ENCODE peak calls at places on chromosomes 6 and 20, in six cellular contexts. H is neural progenitor cell, Q is psoas muscle, J is HepG2, A is sigmoid colon, Z is tibial nerve. N is an unnamed sample.

GRCh38 chr6:115004982-115005381 is 662.2 kb upstream of the HS3ST5 start:
- DNase-seq in H (peak; percentile 2), Q (no peak), J (no peak), A (no peak), Z (no peak), N (no peak)

GRCh38 chr6:39881851-39882566 is 52.3 kb downstream of the MOCS1 start:
- DNase-seq in H (no peak), Q (no peak), J (no peak), A (peak; percentile 60), Z (peak; percentile 36), N (no peak)

GRCh38 chr6:113858067-113858604 is 991 bp downstream of the MARCKS start:
- DNase-seq in H (peak; percentile 69), Q (peak; percentile 38), J (no peak), A (peak; percentile 78), Z (peak; percentile 63), N (peak; percentile 63)

GRCh38 chr6:42385339-42385738 is 66.4 kb downstream of the TRERF1 start:
- DNase-seq in H (no peak), Q (no peak), J (no peak), A (no peak), Z (no peak), N (no peak)

GRCh38 chr6:169583867-169584541 is 117.8 kb downstream of the WDR27 start:
- DNase-seq in H (no peak), Q (no peak), J (no peak), A (no peak), Z (no peak), N (no peak)

GRCh38 chr6:139433647-139434419 is 59.4 kb upstream of the CITED2 start:
- DNase-seq in H (no peak), Q (no peak), J (peak; percentile 11), A (no peak), Z (no peak), N (no peak)

GRCh38 chr6:108452725-108453195 is 108.0 kb upstream of the FOXO3 start:
- DNase-seq in H (peak; percentile 52), Q (no peak), J (no peak), A (no peak), Z (no peak), N (no peak)

GRCh38 chr20:22490287-22491187 is 93.8 kb downstream of the FOXA2 start:
- DNase-seq in H (peak; percentile 86), Q (no peak), J (peak; percentile 100), A (peak; percentile 50), Z (no peak), N (peak; percentile 84)

GRCh38 chr6:136326038-136326561 is 36.5 kb upstream of the BCLAF1 start:
- DNase-seq in H (no peak), Q (no peak), J (peak; percentile 18), A (no peak), Z (no peak), N (no peak)

GRCh38 chr20:17933711-17934110 is 34.9 kb downstream of the SNX5 start:
- DNase-seq in H (peak; percentile 13), Q (no peak), J (peak; percentile 69), A (no peak), Z (no peak), N (no peak)

GRCh38 chr20:24100370-24101011 is 111.9 kb upstream of the GGTLC1 start:
- DNase-seq in H (peak; percentile 80), Q (peak; percentile 36), J (peak; percentile 70), A (no peak), Z (peak; percentile 47), N (no peak)

GRCh38 chr6:29968130-29968529 is 25.8 kb downstream of the HLA-A start:
- DNase-seq in H (no peak), Q (no peak), J (peak; percentile 35), A (no peak), Z (no peak), N (no peak)

GRCh38 chr6:16974387-16974673 is 127.5 kb upstream of the STMND1 start:
- DNase-seq in H (no peak), Q (no peak), J (no peak), A (no peak), Z (no peak), N (no peak)

GRCh38 chr20:20824924-20825584 is 112.6 kb upstream of the RALGAPA2 start:
- DNase-seq in H (peak; percentile 75), Q (peak; percentile 38), J (peak; percentile 70), A (peak; percentile 68), Z (peak; percentile 38), N (peak; percentile 78)

GRCh38 chr20:5710551-5710950 is 39.6 kb upstream of the SHLD1 start:
- DNase-seq in H (no peak), Q (no peak), J (no peak), A (no peak), Z (no peak), N (no peak)

GRCh38 chr6:26124550-26125014 is 37.4 kb downstream of the HFE start:
- DNase-seq in H (no peak), Q (no peak), J (no peak), A (no peak), Z (peak; percentile 28), N (no peak)

GRCh38 chr6:45560421-45560820 is 182.7 kb upstream of the SUPT3H start:
- DNase-seq in H (no peak), Q (no peak), J (no peak), A (no peak), Z (no peak), N (no peak)

GRCh38 chr6:35611235-35611634 is 77.5 kb downstream of the FKBP5 start:
- DNase-seq in H (no peak), Q (no peak), J (no peak), A (no peak), Z (no peak), N (no peak)

GRCh38 chr20:61437280-61438206 is 185.5 kb downstream of the CDH4 start:
- DNase-seq in H (peak; percentile 82), Q (no peak), J (no peak), A (no peak), Z (no peak), N (no peak)

GRCh38 chr6:163667372-163668060 is 253.0 kb downstream of the QKI start:
- DNase-seq in H (no peak), Q (no peak), J (no peak), A (peak; percentile 74), Z (peak; percentile 83), N (no peak)

GRCh38 chr20:10495173-10495572 is 60.1 kb downstream of the SLX4IP start:
- DNase-seq in H (no peak), Q (no peak), J (no peak), A (no peak), Z (no peak), N (no peak)

GRCh38 chr6:157989541-157990289 is 8.1 kb downstream of the SYNJ2 start:
- DNase-seq in H (no peak), Q (peak; percentile 78), J (no peak), A (peak; percentile 90), Z (no peak), N (peak; percentile 68)

GRCh38 chr20:7275628-7276237 is 508.2 kb downstream of the BMP2 start:
- DNase-seq in H (no peak), Q (no peak), J (no peak), A (no peak), Z (peak; percentile 9), N (no peak)

GRCh38 chr6:39576556-39577303 is 148.5 kb downstream of the KIF6 start:
- DNase-seq in H (no peak), Q (no peak), J (no peak), A (no peak), Z (no peak), N (no peak)

GRCh38 chr6:12288844-12289654 is 1.1 kb upstream of the EDN1 start:
- DNase-seq in H (peak; percentile 80), Q (no peak), J (peak; percentile 18), A (no peak), Z (peak; percentile 79), N (no peak)

GRCh38 chr6:12288211-12288618 is 1.9 kb upstream of the EDN1 start:
- DNase-seq in H (no peak), Q (peak; percentile 13), J (no peak), A (no peak), Z (no peak), N (peak; percentile 71)

GRCh38 chr6:12291083-12291784 is 1.1 kb downstream of the EDN1 start:
- DNase-seq in H (peak; percentile 60), Q (no peak), J (no peak), A (no peak), Z (no peak), N (no peak)

GRCh38 chr6:12290490-12290820 is 294 bp downstream of the EDN1 start:
- DNase-seq in H (no peak), Q (no peak), J (no peak), A (no peak), Z (no peak), N (no peak)

DNA sequence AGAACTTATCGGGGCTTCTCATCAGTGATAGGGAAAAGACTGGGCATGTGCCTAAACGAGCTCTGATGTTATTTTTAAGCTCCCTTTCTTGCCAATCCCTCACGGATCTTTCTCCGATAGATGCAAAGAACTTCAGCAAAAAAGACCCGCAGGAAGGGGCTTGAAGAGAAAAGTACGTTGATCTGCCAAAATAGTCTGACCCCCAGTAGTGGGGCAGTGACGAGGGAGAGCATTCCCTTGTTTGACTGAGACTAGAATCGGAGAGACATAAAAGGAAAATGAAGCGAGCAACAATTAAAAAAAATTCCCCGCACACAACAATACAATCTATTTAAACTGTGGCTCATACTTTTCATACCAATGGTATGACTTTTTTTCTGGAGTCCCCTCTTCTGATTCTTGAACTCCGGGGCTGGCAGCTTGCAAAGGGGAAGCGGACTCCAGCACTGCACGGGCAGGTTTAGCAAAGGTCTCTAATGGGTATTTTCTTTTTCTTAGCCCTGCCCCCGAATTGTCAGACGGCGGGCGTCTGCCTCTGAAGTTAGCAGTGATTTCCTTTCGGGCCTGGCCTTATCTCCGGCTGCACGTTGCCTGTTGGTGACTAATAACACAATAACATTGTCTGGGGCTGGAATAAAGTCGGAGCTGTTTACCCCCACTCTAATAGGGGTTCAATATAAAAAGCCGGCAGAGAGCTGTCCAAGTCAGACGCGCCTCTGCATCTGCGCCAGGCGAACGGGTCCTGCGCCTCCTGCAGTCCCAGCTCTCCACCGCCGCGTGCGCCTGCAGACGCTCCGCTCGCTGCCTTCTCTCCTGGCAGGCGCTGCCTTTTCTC is at the start of gene EDN1:
- DNase-seq in H (peak; percentile 95), Q (peak; percentile 69), J (peak; percentile 57), A (peak; percentile 85), Z (peak; percentile 60), N (peak; percentile 91)
- TF ChIP-seq CTCF in H (peak; percentile 55), Q (peak; percentile 34), J (peak; percentile 76), A (peak; percentile 47), Z (peak; percentile 50), N (peak; percentile 57)

GRCh38 chr6:90533615-90534336 is 53.1 kb downstream of the MAP3K7 start:
- DNase-seq in H (no peak), Q (no peak), J (no peak), A (no peak), Z (no peak), N (no peak)
- H3K36me3 ChIP-seq in H (peaks cover 11% of the 10 kb centered on the region), Q (peaks cover 4% of the 10 kb centered on the region), J (peaks cover 3% of the 10 kb centered on the region), A (no peaks in the 10 kb centered on the region), Z (no peaks in the 10 kb centered on the region), N (peaks cover 26% of the 10 kb centered on the region)

GRCh38 chr6:131400054-131400781 is 172.8 kb upstream of the ARG1 start:
- DNase-seq in H (no peak), Q (no peak), J (peak; percentile 21), A (no peak), Z (no peak), N (no peak)
- TF ChIP-seq CTCF in H (no peak), Q (no peak), J (no peak), A (no peak), Z (no peak), N (no peak)

GRCh38 chr20:58676161-58676560 is 16.4 kb upstream of the NPEPL1 start:
- DNase-seq in H (no peak), Q (no peak), J (no peak), A (no peak), Z (no peak), N (no peak)
- H3K36me3 ChIP-seq in H (peaks cover 7% of the 10 kb centered on the region), Q (peaks cover 5% of the 10 kb centered on the region), J (peaks cover 27% of the 10 kb centered on the region), A (peaks cover 56% of the 10 kb centered on the region), Z (no peaks in the 10 kb centered on the region), N (peaks cover 93% of the 10 kb centered on the region)

GRCh38 chr6:77740380-77740779 is 87.5 kb downstream of the MEI4 start:
- DNase-seq in H (no peak), Q (no peak), J (peak; percentile 18), A (no peak), Z (no peak), N (no peak)
- TF ChIP-seq CTCF in H (peak; percentile 44), Q (no peak), J (peak; percentile 49), A (no peak), Z (no peak), N (peak; percentile 48)